ENCODE peak calls at places on chromosomes 16 and 17, in six cellular contexts. Q, I, J, W, F and C are unnamed samples.

GRCh38 chr16:58413359-58413758 is 21.1 kb downstream of the GINS3 start:
- DNase-seq in Q (no peak), I (no peak), J (no peak), W (no peak), F (no peak), C (no peak)

GRCh38 chr17:21125862-21126261 is 902 bp upstream of the DHRS7B start:
- DNase-seq in Q (no peak), I (no peak), J (no peak), W (peak), F (no peak), C (peak)

GRCh38 chr17:57555636-57556175 is 189.4 kb downstream of the CCDC182 start:
- DNase-seq in Q (no peak), I (no peak), J (no peak), W (no peak), F (no peak), C (no peak)

GRCh38 chr16:16036359-16036792 is 87.0 kb downstream of the ABCC1 start:
- DNase-seq in Q (no peak), I (no peak), J (no peak), W (no peak), F (no peak), C (no peak)

GRCh38 chr17:22142091-22142490 is 449.8 kb downstream of the KCNJ18 start:
- DNase-seq in Q (no peak), I (no peak), J (no peak), W (no peak), F (no peak), C (no peak)

GRCh38 chr16:58615280-58615679 is 14.3 kb downstream of the CNOT1 start:
- DNase-seq in Q (no peak), I (no peak), J (no peak), W (no peak), F (no peak), C (no peak)

GRCh38 chr16:4477966-4478365 is 1.8 kb downstream of the HMOX2 start:
- DNase-seq in Q (peak), I (no peak), J (no peak), W (no peak), F (peak), C (peak)

GRCh38 chr17:63189082-63189481 is 223.0 kb downstream of the TANC2 start:
- DNase-seq in Q (no peak), I (no peak), J (no peak), W (no peak), F (no peak), C (peak)

GRCh38 chr17:44121206-44121605 is 2.2 kb downstream of the HDAC5 start:
- DNase-seq in Q (no peak), I (no peak), J (no peak), W (no peak), F (no peak), C (no peak)

GRCh38 chr16:7246578-7246977 is 86.1 kb upstream of the RBFOX1 start:
- DNase-seq in Q (peak), I (no peak), J (no peak), W (no peak), F (no peak), C (no peak)